ENCODE peak calls at places on chromosome 10, in four cellular contexts. P is neural progenitor cell, Q is GM23338, B is fibroblast of lung. T is an unnamed sample.
A peak's percentile ranks its signal among the peaks of the same experiment; 100 is the strongest.

GRCh38 chr10:59881640-59882039 is 24.7 kb downstream of the CCDC6 start:
- DNase-seq in P (no peak), Q (no peak), B (no peak), T (no peak)

GRCh38 chr10:79084972-79085597 is 16.3 kb downstream of the ZMIZ1 start:
- DNase-seq in P (no peak), Q (no peak), B (no peak), T (no peak)

GRCh38 chr10:70579234-70580002 is 23.1 kb downstream of the PRF1 start:
- DNase-seq in P (no peak), Q (no peak), B (no peak), T (no peak)

GRCh38 chr10:17335065-17335464 is 107.0 kb downstream of the VIM start:
- DNase-seq in P (no peak), Q (no peak), B (peak; percentile 84), T (no peak)

GRCh38 chr10:61836888-61837747 is 64.4 kb upstream of the ARID5B start:
- DNase-seq in P (no peak), Q (no peak), B (peak; percentile 67), T (peak; percentile 95)

GRCh38 chr10:89332718-89333281 is 5.0 kb downstream of the IFIT3 start:
- DNase-seq in P (no peak), Q (no peak), B (no peak), T (no peak)

GRCh38 chr10:96496281-96496925 is 17.3 kb downstream of the TLL2 start:
- DNase-seq in P (peak; percentile 72), Q (peak; percentile 70), B (peak; percentile 32), T (no peak)

GRCh38 chr10:125926247-125926646 is 29.9 kb downstream of the FANK1 start:
- DNase-seq in P (no peak), Q (no peak), B (no peak), T (no peak)

GRCh38 chr10:75358835-75359421 is 42.6 kb downstream of the ZNF503 start:
- DNase-seq in P (no peak), Q (no peak), B (peak; percentile 82), T (peak; percentile 99)

GRCh38 chr10:30759423-30759822 is 129.9 kb upstream of the LYZL2 start:
- DNase-seq in P (no peak), Q (no peak), B (peak; percentile 81), T (no peak)

DNA sequence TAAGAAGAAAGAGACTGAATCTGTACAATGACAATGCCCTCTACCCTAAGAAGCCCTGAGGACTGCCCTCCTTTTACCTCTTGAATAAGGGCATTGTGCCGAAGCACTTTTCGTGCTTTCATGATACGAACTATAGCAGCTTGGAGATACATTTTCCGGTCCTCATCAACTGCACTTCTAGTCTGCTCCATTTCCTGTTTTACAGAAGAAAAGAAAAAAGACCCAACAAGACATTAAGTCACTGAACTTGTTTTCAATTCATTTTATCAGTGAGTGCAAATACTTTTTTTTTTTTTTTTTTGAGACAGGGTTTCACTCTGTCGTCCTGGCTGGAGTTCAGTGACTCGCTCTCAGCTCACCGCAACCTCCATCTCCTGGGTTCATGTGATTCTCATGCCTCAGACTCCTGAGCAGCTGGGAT is 78.4 kb downstream of the CUL2 start:
- DNase-seq in P (no peak), Q (no peak), B (no peak), T (no peak)
- H3K4me2 ChIP-seq in P (no peak overlapping the region), Q (peak overlapping the region; percentile 59), B (no peak overlapping the region), T (no peak overlapping the region)

DNA sequence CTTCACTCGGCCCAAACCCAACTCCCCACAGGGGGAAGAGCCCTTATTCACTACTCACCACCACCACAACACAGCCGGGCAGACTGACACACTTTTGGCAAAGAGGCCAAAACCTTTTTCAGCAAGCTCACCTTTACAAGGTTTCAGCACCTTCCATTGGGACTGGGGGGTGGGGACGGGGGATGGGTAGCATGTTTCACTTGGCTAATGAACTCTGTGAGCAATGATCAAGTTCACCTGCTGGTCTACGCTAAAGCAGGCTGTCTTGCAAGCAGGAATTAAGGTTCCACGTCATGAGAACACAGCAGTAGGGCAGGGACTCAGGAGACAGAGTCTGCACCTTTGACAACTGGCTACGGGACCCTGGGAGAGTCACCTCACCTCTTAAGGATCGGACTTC is 7.0 kb downstream of the FAM53B start:
- DNase-seq in P (no peak), Q (no peak), B (no peak), T (no peak)
- H4K20me1 ChIP-seq in P (peaks cover 99% of the 10 kb centered on the region), Q (peaks cover 32% of the 10 kb centered on the region), B (no peaks in the 10 kb centered on the region), T (peaks cover 5% of the 10 kb centered on the region)

GRCh38 chr10:4195214-4195613 is 410.2 kb upstream of the KLF6 start:
- DNase-seq in P (no peak), Q (no peak), B (peak; percentile 33), T (no peak)

GRCh38 chr10:4197676-4198075 is 412.7 kb upstream of the KLF6 start:
- DNase-seq in P (no peak), Q (no peak), B (no peak), T (no peak)

GRCh38 chr10:4199196-4199595 is 414.2 kb upstream of the KLF6 start:
- DNase-seq in P (no peak), Q (no peak), B (no peak), T (no peak)

GRCh38 chr10:4198216-4198615 is 413.2 kb upstream of the KLF6 start:
- DNase-seq in P (no peak), Q (no peak), B (no peak), T (no peak)

GRCh38 chr10:4196948-4197390 is 412.0 kb upstream of the KLF6 start:
- DNase-seq in P (no peak), Q (no peak), B (no peak), T (no peak)
- H3K4me2 ChIP-seq in P (no peak overlapping the region), Q (no peak overlapping the region), B (no peak overlapping the region), T (no peak overlapping the region)

DNA sequence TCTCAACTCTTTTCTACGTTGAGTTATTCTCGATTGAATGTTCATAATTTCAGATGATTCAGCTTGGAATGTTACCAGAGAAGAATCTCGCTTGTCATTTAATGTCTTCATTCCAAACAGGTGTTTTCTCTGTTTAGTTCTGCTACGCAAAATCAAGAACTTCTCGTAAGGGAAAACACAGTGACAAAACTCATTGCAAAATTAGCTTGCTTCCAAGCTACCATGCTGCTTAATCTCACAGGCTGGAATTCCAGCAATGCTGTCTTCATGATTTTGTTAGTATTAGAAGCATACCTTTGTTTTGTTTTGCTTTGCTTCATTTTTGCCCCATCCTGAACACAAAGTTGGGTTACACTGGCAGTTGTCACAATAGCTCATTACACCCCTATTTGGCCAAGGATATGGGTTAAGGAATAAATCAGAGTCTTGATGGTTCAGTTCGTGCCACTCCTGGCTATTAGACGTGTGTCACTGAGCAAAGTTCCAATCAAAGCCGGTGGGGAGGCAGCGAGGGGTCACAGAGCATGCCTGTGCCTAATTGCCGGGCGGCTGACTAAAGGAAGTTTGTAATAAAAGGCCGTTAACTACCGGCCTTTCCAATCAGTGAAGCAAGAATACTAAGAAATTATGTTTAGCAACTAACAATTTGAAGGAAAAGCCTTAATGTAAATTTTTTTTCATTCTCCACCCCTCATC is 677.1 kb downstream of the GATA3 start:
- DNase-seq in P (peak; percentile 55), Q (peak; percentile 16), B (no peak), T (no peak)
- H4K20me1 ChIP-seq in P (no peaks in the 10 kb centered on the region), Q (no peaks in the 10 kb centered on the region), B (no peaks in the 10 kb centered on the region), T (no peaks in the 10 kb centered on the region)

T was measured in PC-9.